ENCODE peak calls at places on chromosome 12, in five cellular contexts. I is endothelial cell of umbilical vein, Q is upper lobe of right lung, W is aorta, H is MM.1S. V is an unnamed sample. For H3K4me1, the result is how much of the 10 kb centered on the place peaks cover.

GRCh38 chr12:59500915-59501314 is 94.9 kb upstream of the SLC16A7 start:
- DNase-seq in I (no peak), Q (no peak), W (no peak), H (no peak), V (no peak)

GRCh38 chr12:21697829-21698630 is 40.4 kb upstream of the LDHB start:
- DNase-seq in I (peak), Q (no peak), W (no peak), H (peak), V (no peak)

GRCh38 chr12:92992041-92992440 is 62.9 kb upstream of the EEA1 start:
- DNase-seq in I (no peak), Q (no peak), W (no peak), H (no peak), V (no peak)

GRCh38 chr12:42854208-42854607 is 264.7 kb upstream of the PRICKLE1 start:
- DNase-seq in I (peak), Q (no peak), W (no peak), H (no peak), V (no peak)

GRCh38 chr12:25364529-25365339 is 114.0 kb upstream of the KRAS start:
- DNase-seq in I (no peak), Q (no peak), W (no peak), H (peak), V (no peak)

GRCh38 chr12:42421844-42422779 is 96.1 kb downstream of the PPHLN1 start:
- DNase-seq in I (peak), Q (no peak), W (no peak), H (no peak), V (no peak)

GRCh38 chr12:54385251-54385914 is 850 bp upstream of the ZNF385A start:
- DNase-seq in I (no peak), Q (peak), W (peak), H (no peak), V (no peak)

GRCh38 chr12:108720757-108721514 is 10.4 kb downstream of the CORO1C start:
- DNase-seq in I (no peak), Q (no peak), W (no peak), H (no peak), V (no peak)

GRCh38 chr12:3152013-3152412 is 74.8 kb downstream of the TSPAN9 start:
- DNase-seq in I (peak), Q (peak), W (peak), H (no peak), V (no peak)

GRCh38 chr12:81949721-81950120 is 190.6 kb upstream of the PPFIA2 start:
- DNase-seq in I (no peak), Q (no peak), W (no peak), H (no peak), V (no peak)

GRCh38 chr12:109822951-109823411 is 10.2 kb downstream of the TRPV4 start:
- DNase-seq in I (no peak), Q (no peak), W (peak), H (no peak), V (no peak)

GRCh38 chr12:112979281-112979680 is 962 bp downstream of the OAS2 start:
- DNase-seq in I (no peak), Q (no peak), W (peak), H (peak), V (no peak)

GRCh38 chr12:123961585-123961984 is 11.0 kb downstream of the CCDC92 start:
- DNase-seq in I (no peak), Q (no peak), W (no peak), H (no peak), V (no peak)

GRCh38 chr12:118840399-118840798 is 140.9 kb upstream of the SRRM4 start:
- DNase-seq in I (no peak), Q (no peak), W (no peak), H (no peak), V (no peak)

GRCh38 chr12:26627335-26627734 is 205.7 kb downstream of the ITPR2 start:
- DNase-seq in I (no peak), Q (no peak), W (no peak), H (no peak), V (no peak)

GRCh38 chr12:6965714-6966113 is 4.8 kb downstream of the PHB2 start:
- DNase-seq in I (no peak), Q (peak), W (no peak), H (no peak), V (no peak)

GRCh38 chr12:47207005-47207717 is 127.4 kb upstream of the AMIGO2 start:
- DNase-seq in I (peak), Q (peak), W (peak), H (peak), V (peak)

GRCh38 chr12:68565391-68565903 is 45.3 kb upstream of the RAP1B start:
- DNase-seq in I (peak), Q (no peak), W (no peak), H (no peak), V (no peak)

GRCh38 chr12:24911284-24911791 is 37.6 kb downstream of the BCAT1 start:
- DNase-seq in I (peak), Q (no peak), W (no peak), H (no peak), V (no peak)

GRCh38 chr12:4909734-4910501 is at the start of gene KCNA1:
- DNase-seq in I (no peak), Q (no peak), W (no peak), H (no peak), V (no peak)

GRCh38 chr12:109377139-109377685 is 29.5 kb downstream of the MYO1H start:
- DNase-seq in I (no peak), Q (no peak), W (no peak), H (no peak), V (no peak)

GRCh38 chr12:94753071-94753779 is 102.9 kb upstream of the TMCC3 start:
- DNase-seq in I (no peak), Q (no peak), W (no peak), H (no peak), V (no peak)

GRCh38 chr12:95545731-95546490 is 5.4 kb downstream of the USP44 start:
- DNase-seq in I (peak), Q (no peak), W (no peak), H (no peak), V (no peak)

GRCh38 chr12:77767335-77767734 is 63.4 kb upstream of the NAV3 start:
- DNase-seq in I (no peak), Q (no peak), W (no peak), H (no peak), V (no peak)

GRCh38 chr12:54160807-54161480 is 27.8 kb downstream of the SMUG1 start:
- DNase-seq in I (no peak), Q (no peak), W (no peak), H (no peak), V (no peak)

GRCh38 chr12:107309020-107309419 is 215.7 kb upstream of the CRY1 start:
- DNase-seq in I (no peak), Q (no peak), W (no peak), H (no peak), V (peak)

GRCh38 chr12:107490000-107490399 is 195.6 kb upstream of the PWP1 start:
- DNase-seq in I (no peak), Q (no peak), W (no peak), H (no peak), V (peak)

GRCh38 chr12:45369065-45369464 is 153.2 kb downstream of the ANO6 start:
- DNase-seq in I (peak), Q (no peak), W (no peak), H (peak), V (no peak)

GRCh38 chr12:21823581-21823980 is 49.1 kb upstream of the KCNJ8 start:
- DNase-seq in I (no peak), Q (peak), W (peak), H (no peak), V (no peak)

GRCh38 chr12:54411398-54412241 is 7.4 kb downstream of the ITGA5 start:
- DNase-seq in I (peak), Q (peak), W (peak), H (no peak), V (no peak)

GRCh38 chr12:49672351-49673181 is 34.6 kb downstream of the FMNL3 start:
- DNase-seq in I (peak), Q (no peak), W (no peak), H (no peak), V (no peak)

GRCh38 chr12:49674318-49674985 is 32.8 kb downstream of the FMNL3 start:
- DNase-seq in I (no peak), Q (no peak), W (no peak), H (no peak), V (no peak)

GRCh38 chr12:49673446-49674317 is 33.5 kb downstream of the FMNL3 start:
- DNase-seq in I (peak), Q (peak), W (peak), H (no peak), V (peak)

GRCh38 chr12:49667319-49668090 is 39.7 kb downstream of the FMNL3 start:
- DNase-seq in I (no peak), Q (no peak), W (no peak), H (no peak), V (no peak)

DNA sequence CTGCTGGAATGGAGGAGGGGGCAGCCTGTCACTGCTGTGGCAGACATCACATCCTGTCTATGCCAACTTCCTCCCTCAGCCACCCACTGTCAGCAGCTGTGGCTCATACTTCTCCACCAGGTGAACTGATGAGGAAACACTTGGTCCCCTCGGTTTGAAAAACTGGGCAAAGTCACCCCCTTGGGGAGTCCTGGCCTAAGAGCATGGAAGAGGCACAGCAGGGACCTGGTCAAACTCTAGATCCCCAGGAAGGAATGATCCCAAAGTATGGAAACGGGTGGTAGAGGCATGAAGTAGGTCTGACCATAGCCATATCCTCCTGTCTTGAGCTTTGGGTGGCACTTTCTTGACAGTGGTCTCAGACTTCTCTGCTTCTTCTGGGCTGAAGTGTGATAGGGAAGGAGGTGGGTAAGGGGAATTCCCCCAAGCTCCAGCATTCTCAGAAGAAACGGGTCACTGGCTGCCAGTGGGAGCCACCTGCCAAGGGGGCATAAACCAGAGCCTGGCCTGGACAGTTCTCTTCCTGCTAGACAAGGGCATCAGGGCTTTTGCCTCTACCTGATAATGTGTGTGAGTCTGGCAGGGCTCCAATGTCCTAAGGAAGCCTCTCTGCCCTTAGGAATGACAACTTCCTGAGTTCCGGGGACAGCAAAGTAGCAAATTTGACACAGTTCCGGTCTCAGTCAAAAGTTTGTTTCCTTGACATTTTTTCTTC is 36.0 kb downstream of the FMNL3 start:
- DNase-seq in I (peak), Q (no peak), W (no peak), H (peak), V (peak)
- H3K4me1 ChIP-seq in I (under half), Q (half or more), W (under half), H (under half), V (under half)

GRCh38 chr12:132585177-132585576 is 25.2 kb downstream of the LRCOL1 start:
- DNase-seq in I (no peak), Q (no peak), W (no peak), H (no peak), V (no peak)

GRCh38 chr12:132583311-132583710 is 27.1 kb downstream of the LRCOL1 start:
- DNase-seq in I (no peak), Q (no peak), W (no peak), H (no peak), V (no peak)

GRCh38 chr12:132582582-132583279 is 27.7 kb downstream of the LRCOL1 start:
- DNase-seq in I (no peak), Q (no peak), W (no peak), H (no peak), V (no peak)

GRCh38 chr12:132583736-132584135 is 26.6 kb downstream of the LRCOL1 start:
- DNase-seq in I (no peak), Q (no peak), W (no peak), H (no peak), V (no peak)

DNA sequence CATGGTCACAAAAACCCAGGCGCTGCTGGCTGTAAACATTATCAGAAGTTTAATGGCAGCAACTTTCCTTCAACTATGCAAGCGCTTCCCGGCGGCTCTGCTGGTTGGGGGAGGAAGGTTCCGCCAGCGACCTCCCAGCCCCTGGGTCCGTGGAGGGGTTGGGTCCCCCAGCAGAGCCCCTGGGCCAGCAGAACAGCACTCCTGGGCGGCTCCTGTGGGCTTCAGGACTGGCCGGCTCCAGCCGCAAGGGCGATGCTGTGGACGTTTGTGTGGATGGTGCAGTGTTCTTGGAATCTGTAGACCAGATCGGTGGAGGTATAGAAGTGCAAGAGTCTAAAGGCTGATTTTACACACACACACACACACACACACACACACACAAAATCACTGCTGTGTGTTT is 25.9 kb downstream of the LRCOL1 start:
- DNase-seq in I (no peak), Q (no peak), W (no peak), H (no peak), V (no peak)
- H3K4me1 ChIP-seq in I (under half), Q (under half), W (under half), H (under half), V (under half)

GRCh38 chr12:132556216-132556615 is 54.2 kb downstream of the LRCOL1 start:
- DNase-seq in I (no peak), Q (no peak), W (no peak), H (no peak), V (no peak)
- H3K4me1 ChIP-seq in I (under half), Q (under half), W (under half), H (under half), V (under half)

GRCh38 chr12:120110550-120111501 is 5.7 kb downstream of the RAB35 start:
- DNase-seq in I (no peak), Q (peak), W (peak), H (no peak), V (peak)
- H3K4me1 ChIP-seq in I (under half), Q (under half), W (under half), H (under half), V (under half)

GRCh38 chr12:868722-869121 is 80.8 kb downstream of the RAD52 start:
- DNase-seq in I (no peak), Q (no peak), W (no peak), H (no peak), V (no peak)
- H3K4me1 ChIP-seq in I (under half), Q (under half), W (under half), H (under half), V (under half)

GRCh38 chr12:64054156-64054555 is 167.9 kb downstream of the KICS2 start:
- DNase-seq in I (no peak), Q (no peak), W (no peak), H (no peak), V (no peak)
- H3K4me1 ChIP-seq in I (under half), Q (under half), W (under half), H (under half), V (under half)

GRCh38 chr12:53070901-53071492 is 8.2 kb downstream of the SPRYD3 start:
- DNase-seq in I (no peak), Q (peak), W (no peak), H (no peak), V (no peak)

GRCh38 chr12:53068811-53069585 is 10.2 kb downstream of the SPRYD3 start:
- DNase-seq in I (no peak), Q (peak), W (no peak), H (no peak), V (no peak)

GRCh38 chr12:53067993-53068770 is 11.0 kb downstream of the SPRYD3 start:
- DNase-seq in I (no peak), Q (no peak), W (no peak), H (no peak), V (no peak)

GRCh38 chr12:53071591-53072551 is 7.3 kb downstream of the SPRYD3 start:
- DNase-seq in I (peak), Q (peak), W (peak), H (no peak), V (no peak)

GRCh38 chr12:53069621-53070410 is 9.4 kb downstream of the SPRYD3 start:
- DNase-seq in I (no peak), Q (peak), W (peak), H (no peak), V (no peak)
- H3K4me1 ChIP-seq in I (under half), Q (under half), W (under half), H (under half), V (under half)

GRCh38 chr12:116200812-116201211 is 76.7 kb downstream of the MED13L start:
- DNase-seq in I (no peak), Q (no peak), W (no peak), H (no peak), V (no peak)
- H3K4me1 ChIP-seq in I (under half), Q (under half), W (under half), H (under half), V (under half)

V was measured in mucosa of descending colon.